ENCODE peak calls at places on chromosomes 7 and 10, in nine cellular contexts. E, B, K, V, I, O, U, M and R are unnamed samples.
A peak's percentile ranks its signal among the peaks of the same experiment; 100 is the strongest.

GRCh38 chr10:79059859-79060379 is 8.8 kb upstream of the ZMIZ1 start:
- DNase-seq in I (peak; percentile 74), B (peak; percentile 15), E (no peak), K (no peak), O (peak; percentile 43), V (peak; percentile 43), U (no peak), M (peak; percentile 64), R (peak; percentile 80)

GRCh38 chr10:61751599-61751998 is 88.9 kb downstream of the CABCOCO1 start:
- DNase-seq in O (no peak), K (no peak), I (no peak), B (no peak), E (no peak), U (no peak), V (no peak), M (no peak), R (no peak)

GRCh38 chr10:80590585-80591125 is 53.0 kb downstream of the SH2D4B start:
- DNase-seq in K (no peak), M (no peak), V (no peak), I (no peak), B (no peak), O (no peak), E (no peak), U (no peak), R (no peak)

GRCh38 chr10:110845756-110846620 is 25.7 kb upstream of the PDCD4 start:
- DNase-seq in U (no peak), O (no peak), V (no peak), B (no peak), I (no peak), E (no peak), K (no peak), M (peak; percentile 86), R (no peak)

GRCh38 chr7:77759294-77759889 is 38.8 kb downstream of the TMEM60 start:
- DNase-seq in V (no peak), U (peak; percentile 38), M (peak; percentile 70), B (no peak), I (no peak), O (no peak), E (peak; percentile 21), K (peak; percentile 81), R (peak; percentile 22)

GRCh38 chr7:12643001-12643400 is 44.4 kb upstream of the ARL4A start:
- DNase-seq in B (no peak), O (no peak), K (peak; percentile 46), E (no peak), U (no peak), V (no peak), M (no peak), I (no peak), R (no peak)

GRCh38 chr7:17680943-17681351 is 259.3 kb downstream of the SNX13 start:
- DNase-seq in B (no peak), O (no peak), M (no peak), U (no peak), K (no peak), V (no peak), E (no peak), I (no peak), R (no peak)

GRCh38 chr10:105109164-105109563 is 468.1 kb downstream of the SORCS3 start:
- DNase-seq in V (no peak), U (no peak), M (no peak), I (no peak), B (no peak), K (no peak), O (no peak), E (no peak), R (no peak)

GRCh38 chr10:25631471-25631870 is 302.6 kb upstream of the MYO3A start:
- DNase-seq in K (no peak), I (no peak), M (no peak), B (no peak), O (no peak), E (no peak), U (no peak), V (no peak), R (peak; percentile 5)

GRCh38 chr10:114437456-114438292 is 33.4 kb upstream of the AFAP1L2 start:
- DNase-seq in U (no peak), B (no peak), V (no peak), E (peak; percentile 64), K (no peak), I (no peak), O (no peak), M (no peak), R (no peak)

GRCh38 chr7:101885597-101885955 is 68.2 kb downstream of the CUX1 start:
- DNase-seq in O (peak; percentile 66), B (no peak), U (no peak), M (peak; percentile 46), V (peak; percentile 44), K (no peak), I (no peak), E (no peak), R (no peak)

GRCh38 chr7:37352974-37353948 is 95.4 kb downstream of the ELMO1 start:
- DNase-seq in V (no peak), O (peak; percentile 51), E (no peak), B (peak; percentile 52), U (no peak), M (no peak), K (no peak), I (no peak), R (no peak)

GRCh38 chr7:48876087-48876486 is 48.3 kb upstream of the CDC14C start:
- DNase-seq in E (no peak), K (no peak), B (no peak), I (no peak), V (no peak), M (no peak), U (no peak), O (no peak), R (no peak)

GRCh38 chr10:62803993-62804383 is 532 bp upstream of the ADO start:
- DNase-seq in O (no peak), E (no peak), B (no peak), V (no peak), I (no peak), U (no peak), K (no peak), M (no peak), R (no peak)

GRCh38 chr7:149479554-149479953 is 18.1 kb downstream of the ZNF746 start:
- DNase-seq in B (no peak), V (no peak), U (no peak), E (no peak), O (no peak), K (no peak), M (no peak), I (no peak), R (no peak)

GRCh38 chr7:157690058-157690832 is 353.4 kb downstream of the DNAJB6 start:
- DNase-seq in U (no peak), O (peak; percentile 42), I (peak; percentile 24), V (no peak), B (peak; percentile 55), K (peak; percentile 12), M (no peak), E (no peak), R (no peak)

GRCh38 chr7:132270517-132270916 is 305.8 kb downstream of the PLXNA4 start:
- DNase-seq in K (peak; percentile 11), U (no peak), O (no peak), I (no peak), M (no peak), V (no peak), E (no peak), B (no peak), R (no peak)

GRCh38 chr7:91264924-91265681 is 870 bp downstream of the FZD1 start:
- DNase-seq in B (peak; percentile 71), V (peak; percentile 71), K (no peak), E (no peak), O (peak; percentile 74), U (no peak), I (peak; percentile 44), M (peak; percentile 39), R (no peak)

GRCh38 chr7:128030263-128030998 is 806 bp downstream of the LRRC4 start:
- DNase-seq in M (no peak), B (no peak), I (no peak), O (no peak), V (no peak), K (no peak), E (no peak), U (no peak), R (no peak)
- H3K27ac ChIP-seq in M (no peak overlapping the region), B (no peak overlapping the region), I (peak overlapping the region; percentile 76), O (no peak overlapping the region), V (no peak overlapping the region), K (no peak overlapping the region), E (no peak overlapping the region), U (no peak overlapping the region), R (no peak overlapping the region)

DNA sequence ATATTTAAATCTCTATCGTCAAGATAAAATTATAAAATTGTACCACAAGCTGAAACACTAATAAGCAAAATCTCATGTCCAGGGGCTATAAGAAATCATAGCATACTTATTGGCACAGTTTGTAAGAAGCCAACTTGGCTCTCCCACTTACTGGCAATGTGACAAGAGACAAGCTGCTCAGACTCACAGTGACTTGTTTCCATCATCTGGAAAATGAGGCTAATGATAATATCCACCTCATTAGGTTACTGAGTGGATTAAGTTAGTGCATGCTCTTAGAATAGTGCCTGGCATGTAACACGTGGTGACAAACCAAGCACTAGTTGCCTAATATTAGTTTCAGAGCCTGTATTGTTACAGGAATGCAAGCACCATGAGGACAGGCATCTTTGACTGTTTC is 234.4 kb downstream of the GLI3 start:
- DNase-seq in B (no peak), I (no peak), U (no peak), K (no peak), O (no peak), V (no peak), M (no peak), E (no peak), R (no peak)
- H3K27ac ChIP-seq in B (no peak overlapping the region), I (no peak overlapping the region), U (no peak overlapping the region), K (no peak overlapping the region), O (no peak overlapping the region), V (no peak overlapping the region), M (no peak overlapping the region), E (no peak overlapping the region), R (no peak overlapping the region)

GRCh38 chr7:30575910-30576309 is 18.8 kb upstream of the GARS1 start:
- DNase-seq in E (no peak), B (no peak), M (no peak), I (no peak), U (no peak), O (no peak), K (no peak), V (no peak), R (no peak)
- H3K27ac ChIP-seq in E (no peak overlapping the region), B (no peak overlapping the region), M (no peak overlapping the region), I (no peak overlapping the region), U (no peak overlapping the region), O (no peak overlapping the region), K (no peak overlapping the region), V (no peak overlapping the region), R (no peak overlapping the region)

GRCh38 chr10:44045020-44045419 is 339.9 kb downstream of the CXCL12 start:
- DNase-seq in V (no peak), K (no peak), U (no peak), M (no peak), I (no peak), E (no peak), B (no peak), O (no peak), R (no peak)

GRCh38 chr10:44046605-44047004 is 338.3 kb downstream of the CXCL12 start:
- DNase-seq in M (no peak), K (peak; percentile 54), E (no peak), O (no peak), I (peak; percentile 60), V (no peak), U (no peak), B (no peak), R (no peak)

GRCh38 chr10:44042926-44043602 is 341.8 kb downstream of the CXCL12 start:
- DNase-seq in I (no peak), U (no peak), O (no peak), V (no peak), E (no peak), K (no peak), B (no peak), M (no peak), R (no peak)

GRCh38 chr10:44043646-44044368 is 341.1 kb downstream of the CXCL12 start:
- DNase-seq in U (no peak), V (no peak), M (no peak), O (no peak), I (no peak), K (no peak), E (no peak), B (peak; percentile 72), R (no peak)

GRCh38 chr10:44044549-44044948 is 340.3 kb downstream of the CXCL12 start:
- DNase-seq in M (no peak), I (no peak), O (no peak), K (no peak), E (no peak), U (no peak), V (no peak), B (peak; percentile 57), R (no peak)
- H3K27ac ChIP-seq in M (no peak overlapping the region), I (no peak overlapping the region), O (no peak overlapping the region), K (no peak overlapping the region), E (no peak overlapping the region), U (no peak overlapping the region), V (no peak overlapping the region), B (peak overlapping the region; percentile 46), R (no peak overlapping the region)